ENCODE peak calls at places on chromosomes 13 and 19, in six cellular contexts. L is neural progenitor cell, M is uterus, Z is A549, B is left ventricle myocardium inferior, I is keratinocyte. O is an unnamed sample.

GRCh38 chr13:41463823-41464602 is 6.7 kb downstream of the RGCC start:
- DNase-seq in Z (no peak), B (no peak), I (no peak), M (no peak), L (no peak), O (no peak)

GRCh38 chr19:658916-659839 is 3.8 kb downstream of the RNF126 start:
- DNase-seq in L (no peak), I (peak), M (no peak), B (peak), Z (no peak), O (peak)

GRCh38 chr13:52906122-52906903 is 57.9 kb upstream of the PCDH8 start:
- DNase-seq in Z (no peak), M (no peak), B (no peak), L (no peak), I (no peak), O (no peak)

GRCh38 chr13:37905736-37906135 is 36.2 kb upstream of the TRPC4 start:
- DNase-seq in Z (no peak), M (no peak), I (no peak), B (no peak), L (no peak), O (no peak)

GRCh38 chr13:32262619-32263018 is 52.5 kb downstream of the ZAR1L start:
- DNase-seq in I (no peak), B (no peak), L (no peak), M (no peak), Z (no peak), O (no peak)

GRCh38 chr13:41944635-41945401 is 16.1 kb downstream of the VWA8 start:
- DNase-seq in B (no peak), Z (no peak), I (no peak), M (no peak), L (no peak), O (no peak)

GRCh38 chr13:91904597-91904996 is 506.2 kb downstream of the GPC5 start:
- DNase-seq in Z (no peak), M (no peak), L (no peak), B (no peak), I (no peak), O (no peak)

GRCh38 chr19:41940443-41941409 is 12.5 kb upstream of the ERFL start:
- DNase-seq in Z (peak), B (no peak), M (no peak), L (no peak), I (no peak), O (no peak)

GRCh38 chr19:952680-953500 is 27.1 kb downstream of the ARID3A start:
- DNase-seq in L (no peak), M (no peak), Z (no peak), B (no peak), I (no peak), O (peak)

GRCh38 chr13:49641810-49642291 is 13.5 kb downstream of the ARL11 start:
- DNase-seq in M (no peak), Z (no peak), L (no peak), I (peak), B (peak), O (peak)

GRCh38 chr13:110371550-110372465 is 64.7 kb downstream of the COL4A2 start:
- DNase-seq in L (no peak), B (no peak), M (peak), Z (no peak), I (no peak), O (no peak)

GRCh38 chr19:40090256-40091204 is at the start of gene ZNF780A:
- DNase-seq in M (peak), L (peak), I (no peak), B (peak), Z (peak), O (peak)

GRCh38 chr19:19269952-19270694 is 3.0 kb downstream of the TM6SF2 start:
- DNase-seq in B (no peak), I (no peak), L (no peak), M (no peak), Z (no peak), O (no peak)

GRCh38 chr13:71644579-71644978 is 222.4 kb downstream of the DACH1 start:
- DNase-seq in L (no peak), I (no peak), Z (no peak), B (no peak), M (no peak), O (no peak)

GRCh38 chr13:31032574-31033095 is 100.2 kb downstream of the TEX26 start:
- DNase-seq in B (no peak), Z (no peak), L (no peak), I (no peak), M (no peak), O (no peak)

GRCh38 chr13:50580684-50581305 is 262.7 kb downstream of the DLEU7 start:
- DNase-seq in B (no peak), Z (no peak), L (no peak), M (no peak), I (no peak), O (no peak)

GRCh38 chr13:98171806-98172569 is 5.1 kb downstream of the RNF113B start:
- DNase-seq in Z (no peak), L (peak), I (no peak), M (peak), B (peak), O (no peak)

GRCh38 chr19:50777261-50777660 is 7.0 kb downstream of the GPR32 start:
- DNase-seq in B (no peak), I (no peak), Z (no peak), L (no peak), M (no peak), O (no peak)

GRCh38 chr19:46787331-46788100 is 878 bp downstream of the SLC1A5 start:
- DNase-seq in L (peak), Z (peak), I (no peak), B (peak), M (peak), O (peak)

GRCh38 chr19:1753730-1754442 is 580 bp downstream of the ONECUT3 start:
- DNase-seq in L (no peak), B (no peak), Z (no peak), I (no peak), M (no peak), O (no peak)

GRCh38 chr19:4952945-4953344 is 16.0 kb upstream of the KDM4B start:
- DNase-seq in M (no peak), L (no peak), B (no peak), I (no peak), Z (no peak), O (no peak)

GRCh38 chr13:29753593-29754485 is 96.6 kb downstream of the UBL3 start:
- DNase-seq in L (no peak), M (no peak), Z (no peak), I (no peak), B (no peak), O (no peak)

GRCh38 chr19:38635483-38636399 is 11.7 kb upstream of the ACTN4 start:
- DNase-seq in I (no peak), B (no peak), L (no peak), Z (no peak), M (no peak), O (no peak)
- H3K27ac ChIP-seq in I (peak), B (peak), L (no peak), Z (peak), M (peak), O (peak)

GRCh38 chr13:45416521-45417125 is 1.6 kb downstream of the SLC25A30 start:
- DNase-seq in L (no peak), M (no peak), Z (no peak), B (no peak), I (no peak), O (no peak)
- TF ChIP-seq CTCF in L (no peak), M (no peak), Z (no peak), B (no peak), I (no peak), O (no peak)

GRCh38 chr19:49672131-49672919 is 4.7 kb upstream of the PRMT1 start:
- DNase-seq in B (peak), Z (peak), M (peak), L (peak), I (no peak), O (peak)
- H3K27ac ChIP-seq in B (peak), Z (peak), M (no peak), L (no peak), I (no peak), O (peak)

DNA sequence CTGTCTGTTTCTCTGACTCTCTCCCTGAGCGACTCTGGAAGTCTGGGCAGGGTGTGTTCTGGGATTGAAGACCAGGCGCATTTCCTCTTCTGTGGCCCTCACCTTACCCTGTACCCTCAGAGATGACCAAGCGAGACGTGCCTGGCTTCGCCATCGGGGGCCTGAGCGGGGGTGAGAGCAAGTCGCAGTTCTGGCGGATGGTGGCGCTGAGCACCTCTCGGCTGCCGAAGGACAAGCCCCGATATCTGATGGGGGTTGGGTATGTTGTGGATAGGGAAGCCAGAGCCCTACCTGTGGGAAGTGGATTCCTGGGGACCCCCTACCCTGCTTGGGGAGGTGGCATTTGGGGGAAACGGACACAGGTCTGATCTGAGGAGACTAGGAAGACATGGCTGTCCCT is 5.8 kb upstream of the DNM2 start:
- DNase-seq in M (no peak), B (no peak), I (no peak), L (no peak), Z (no peak), O (no peak)
- TF ChIP-seq CTCF in M (no peak), B (no peak), I (no peak), L (no peak), Z (no peak), O (no peak)

DNA sequence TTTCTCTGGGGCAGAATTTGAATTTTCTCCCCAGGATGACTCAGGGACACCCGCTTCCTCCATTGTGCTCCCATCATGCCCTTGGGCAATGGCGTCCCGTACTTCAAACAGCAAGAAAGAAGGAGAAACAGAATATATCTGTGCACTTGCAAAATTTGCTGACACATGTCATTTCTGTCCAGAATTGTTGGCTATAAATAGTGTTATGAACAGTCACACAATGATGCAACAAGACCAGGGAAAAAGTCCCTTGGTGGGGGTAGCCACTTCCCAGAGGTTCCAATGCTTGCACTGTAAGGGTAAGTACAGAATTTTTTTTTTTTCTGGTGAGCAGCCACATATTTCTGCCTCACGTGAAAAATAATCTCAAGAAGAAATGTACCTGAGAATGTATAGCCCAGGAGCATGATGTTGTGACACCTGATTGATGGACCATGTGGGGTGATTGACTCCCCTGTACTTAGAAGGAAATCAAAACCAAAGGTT is 9.1 kb upstream of the LAIR1 start:
- DNase-seq in I (no peak), Z (no peak), L (no peak), M (no peak), B (no peak), O (no peak)
- H3K27ac ChIP-seq in I (no peak), Z (no peak), L (no peak), M (no peak), B (peak), O (no peak)

DNA sequence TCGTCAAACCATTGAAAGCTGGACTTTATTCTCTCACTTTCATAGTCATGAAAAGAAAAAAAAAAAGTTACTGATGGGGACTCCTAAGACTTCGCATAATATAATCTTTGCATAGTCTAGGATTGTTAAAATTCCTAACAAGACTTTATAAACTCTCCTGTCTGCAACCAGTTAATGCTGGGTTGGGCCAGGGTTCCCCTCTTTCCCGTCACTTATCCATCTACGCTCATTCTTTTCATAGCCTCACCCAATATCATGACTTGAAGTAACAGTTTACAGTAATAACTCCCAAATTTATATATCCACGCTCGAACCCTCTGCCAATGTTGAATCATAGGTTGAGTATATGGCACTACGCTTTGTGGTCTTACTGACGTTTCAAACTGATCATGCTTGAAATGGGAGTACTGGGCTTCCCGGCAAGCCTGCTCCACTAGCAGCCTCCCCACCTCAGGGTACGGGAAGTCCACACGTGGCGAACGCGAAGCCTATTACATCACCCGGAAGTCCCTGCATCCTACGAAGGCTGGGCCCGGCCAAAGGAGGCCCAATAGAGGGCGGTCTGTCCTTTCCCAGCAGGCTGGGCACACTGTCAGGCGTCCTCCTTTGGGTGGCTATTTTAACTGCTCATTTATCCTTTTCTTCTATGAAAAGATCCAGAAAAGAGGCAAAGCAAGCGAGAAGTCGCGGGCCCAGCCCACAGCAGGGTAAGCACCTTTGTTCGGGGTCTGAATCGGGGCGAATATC is 694 bp upstream of the ZNF460 start:
- DNase-seq in Z (peak), I (peak), L (peak), M (peak), B (peak), O (peak)
- TF ChIP-seq CTCF in Z (peak), I (peak), L (peak), M (peak), B (peak), O (peak)

O was measured in RWPE1.